ENCODE peak calls at places on chromosomes 4 and X, in ten cellular contexts. O is kidney epithelial cell, N is fibroblast of pulmonary artery, I is dorsolateral prefrontal cortex, B is AG09319, W is HFFc6, Y is mesothelial cell of epicardium, Q is OCI-LY7, J is type B pancreatic cell, K is left ventricle myocardium inferior. X is an unnamed sample.

GRCh38 chr4:84956014-84956413 is 10.5 kb downstream of the WDFY3 start:
- DNase-seq in O (no peak), N (no peak), I (no peak), B (no peak), W (no peak), Y (no peak), Q (no peak), J (no peak), K (no peak), X (no peak)

GRCh38 chr4:6257243-6258025 is 12.2 kb upstream of the WFS1 start:
- DNase-seq in O (no peak), N (no peak), I (no peak), B (no peak), W (no peak), Y (no peak), Q (no peak), J (no peak), K (no peak), X (no peak)

GRCh38 chr4:1559896-1560650 is 124.0 kb downstream of the FAM53A start:
- DNase-seq in O (no peak), N (no peak), I (no peak), B (no peak), W (no peak), Y (no peak), Q (no peak), J (no peak), K (no peak), X (no peak)

GRCh38 chrX:101482296-101482695 is 3.0 kb upstream of the ARMCX4 start:
- DNase-seq in O (no peak), N (peak), I (no peak), B (no peak), W (no peak), Y (no peak), Q (no peak), J (no peak), K (no peak), X (no peak)

GRCh38 chr4:27760176-27760575 is 899.5 kb downstream of the STIM2 start:
- DNase-seq in O (no peak), N (no peak), I (no peak), B (no peak), W (no peak), Y (no peak), Q (no peak), J (no peak), K (no peak), X (no peak)

GRCh38 chrX:121570072-121570841 is 522.8 kb downstream of the GLUD2 start:
- DNase-seq in O (no peak), N (peak), I (no peak), B (no peak), W (no peak), Y (no peak), Q (no peak), J (no peak), K (no peak), X (no peak)

GRCh38 chr4:3148926-3149325 is 74.4 kb downstream of the HTT start:
- DNase-seq in O (no peak), N (no peak), I (no peak), B (no peak), W (no peak), Y (no peak), Q (no peak), J (no peak), K (no peak), X (no peak)

GRCh38 chrX:29419774-29420553 is 795.4 kb upstream of the MAGEB2 start:
- DNase-seq in O (no peak), N (peak), I (no peak), B (no peak), W (no peak), Y (no peak), Q (no peak), J (no peak), K (no peak), X (no peak)

GRCh38 chr4:1683371-1683902 is 676 bp downstream of the FAM53A start:
- DNase-seq in O (peak), N (peak), I (no peak), B (peak), W (peak), Y (peak), Q (no peak), J (peak), K (no peak), X (no peak)

GRCh38 chr4:158895797-158896442 is 127.1 kb downstream of the FNIP2 start:
- DNase-seq in O (no peak), N (peak), I (no peak), B (no peak), W (peak), Y (no peak), Q (peak), J (no peak), K (no peak), X (no peak)

GRCh38 chrX:115988825-115989224 is 181.7 kb upstream of the AGTR2 start:
- DNase-seq in O (no peak), N (no peak), I (no peak), B (no peak), W (no peak), Y (no peak), Q (no peak), J (no peak), K (no peak), X (no peak)

GRCh38 chr4:182318256-182318655 is 75.1 kb downstream of the TENM3 start:
- DNase-seq in O (no peak), N (peak), I (no peak), B (no peak), W (no peak), Y (no peak), Q (no peak), J (no peak), K (no peak), X (no peak)

GRCh38 chr4:88446124-88446523 is 10.8 kb upstream of the HERC5 start:
- DNase-seq in O (no peak), N (peak), I (no peak), B (no peak), W (peak), Y (no peak), Q (no peak), J (no peak), K (no peak), X (no peak)

GRCh38 chr4:132227349-132228165 is 921.5 kb upstream of the PCDH10 start:
- DNase-seq in O (no peak), N (peak), I (no peak), B (no peak), W (no peak), Y (peak), Q (no peak), J (no peak), K (no peak), X (no peak)

GRCh38 chrX:67544281-67544680 is 460 bp downstream of the AR start:
- DNase-seq in O (no peak), N (peak), I (no peak), B (no peak), W (no peak), Y (no peak), Q (no peak), J (no peak), K (peak), X (no peak)

GRCh38 chr4:116358633-116359222 is 726.6 kb downstream of the TRAM1L1 start:
- DNase-seq in O (peak), N (peak), I (no peak), B (peak), W (peak), Y (no peak), Q (peak), J (no peak), K (no peak), X (peak)

GRCh38 chr4:1472148-1472797 is 66.0 kb upstream of the NKX1-1 start:
- DNase-seq in O (no peak), N (no peak), I (no peak), B (no peak), W (no peak), Y (peak), Q (no peak), J (peak), K (no peak), X (no peak)

GRCh38 chr4:38455092-38455855 is 208.7 kb upstream of the KLF3 start:
- DNase-seq in O (no peak), N (no peak), I (no peak), B (no peak), W (no peak), Y (no peak), Q (no peak), J (no peak), K (no peak), X (peak)

GRCh38 chr4:98626350-98626749 is 32.1 kb downstream of the TSPAN5 start:
- DNase-seq in O (peak), N (peak), I (no peak), B (peak), W (peak), Y (no peak), Q (no peak), J (no peak), K (peak), X (no peak)

GRCh38 chr4:150080335-150080734 is 2.1 kb downstream of the DCLK2 start:
- DNase-seq in O (no peak), N (no peak), I (no peak), B (no peak), W (no peak), Y (no peak), Q (no peak), J (no peak), K (no peak), X (no peak)

GRCh38 chr4:93147524-93148212 is 680.9 kb upstream of the ATOH1 start:
- DNase-seq in O (no peak), N (no peak), I (no peak), B (no peak), W (no peak), Y (no peak), Q (no peak), J (no peak), K (no peak), X (no peak)

GRCh38 chrX:153739754-153740486 is 15.3 kb downstream of the ABCD1 start:
- DNase-seq in O (no peak), N (no peak), I (no peak), B (no peak), W (no peak), Y (no peak), Q (no peak), J (no peak), K (no peak), X (no peak)

GRCh38 chr4:174316954-174317353 is 33.2 kb downstream of the CEP44 start:
- DNase-seq in O (no peak), N (peak), I (no peak), B (no peak), W (no peak), Y (no peak), Q (no peak), J (no peak), K (no peak), X (no peak)

GRCh38 chrX:118058924-118059323 is 57.7 kb downstream of the KLHL13 start:
- DNase-seq in O (no peak), N (no peak), I (no peak), B (no peak), W (no peak), Y (no peak), Q (no peak), J (no peak), K (no peak), X (no peak)

GRCh38 chrX:3143043-3143799 is 102.0 kb downstream of the ARSF start:
- DNase-seq in O (no peak), N (no peak), I (no peak), B (no peak), W (no peak), Y (no peak), Q (peak), J (no peak), K (no peak), X (no peak)

GRCh38 chr4:7658297-7659204 is 223.8 kb upstream of the PSAPL1 start:
- DNase-seq in O (no peak), N (no peak), I (no peak), B (no peak), W (peak), Y (no peak), Q (no peak), J (no peak), K (no peak), X (no peak)

GRCh38 chrX:153939573-153939972 is 4.7 kb upstream of the NAA10 start:
- DNase-seq in O (no peak), N (no peak), I (no peak), B (no peak), W (no peak), Y (no peak), Q (no peak), J (no peak), K (no peak), X (no peak)

GRCh38 chr4:126954537-126955291 is 678.0 kb upstream of the INTU start:
- DNase-seq in O (no peak), N (no peak), I (no peak), B (no peak), W (no peak), Y (no peak), Q (no peak), J (no peak), K (no peak), X (no peak)

GRCh38 chrX:50456712-50457484 is 13.7 kb downstream of the DGKK start:
- DNase-seq in O (no peak), N (no peak), I (no peak), B (no peak), W (no peak), Y (no peak), Q (no peak), J (no peak), K (no peak), X (no peak)

GRCh38 chr4:41067369-41067768 is 147.0 kb downstream of the APBB2 start:
- DNase-seq in O (no peak), N (peak), I (no peak), B (no peak), W (no peak), Y (no peak), Q (no peak), J (no peak), K (no peak), X (no peak)

GRCh38 chr4:13243152-13243551 is 241.0 kb downstream of the RAB28 start:
- DNase-seq in O (no peak), N (no peak), I (no peak), B (no peak), W (no peak), Y (no peak), Q (no peak), J (no peak), K (no peak), X (no peak)

GRCh38 chr4:13244342-13244905 is 239.7 kb downstream of the RAB28 start:
- DNase-seq in O (no peak), N (peak), I (no peak), B (no peak), W (no peak), Y (no peak), Q (no peak), J (no peak), K (no peak), X (no peak)

GRCh38 chr4:13246107-13246506 is 238.0 kb downstream of the RAB28 start:
- DNase-seq in O (no peak), N (no peak), I (no peak), B (no peak), W (no peak), Y (no peak), Q (no peak), J (no peak), K (no peak), X (no peak)

DNA sequence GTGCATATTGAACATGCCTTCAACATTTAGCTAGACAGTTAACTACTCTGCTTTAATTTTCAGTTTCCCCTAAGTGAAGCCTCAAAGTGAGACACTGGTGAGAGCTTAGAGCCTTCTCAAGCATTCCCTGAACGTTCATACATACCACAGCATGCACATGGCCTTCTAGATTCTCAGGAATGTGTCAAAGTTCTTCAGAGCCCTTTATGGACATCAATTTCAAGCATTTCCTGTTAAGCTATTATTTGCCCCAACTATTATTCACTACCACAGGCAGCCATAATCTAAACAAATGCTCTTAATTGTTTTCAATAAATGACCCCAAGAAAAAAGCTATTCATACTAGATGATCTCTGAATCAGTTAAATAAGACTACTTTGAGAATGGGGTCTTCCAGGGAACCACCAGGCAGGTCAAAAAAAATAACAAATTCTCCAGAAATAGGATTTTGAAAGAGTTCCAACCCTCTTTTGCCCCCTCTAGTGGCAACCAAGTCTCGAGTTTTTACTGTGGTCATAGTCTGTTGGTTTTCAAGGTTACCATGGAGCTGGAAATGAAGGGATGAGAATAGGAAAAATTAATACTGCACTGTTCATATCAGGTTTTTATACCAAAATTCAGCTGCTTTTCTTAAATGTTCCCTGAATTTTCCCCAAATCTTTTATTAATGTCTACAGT is 235.4 kb downstream of the RAB28 start:
- DNase-seq in O (no peak), N (peak), I (no peak), B (no peak), W (peak), Y (no peak), Q (no peak), J (no peak), K (no peak), X (no peak)
- TF ChIP-seq CTCF in O (peak), N (peak), I (no peak), B (no peak), W (peak), Y (peak), Q (peak), J (peak), K (peak), X (no peak)

DNA sequence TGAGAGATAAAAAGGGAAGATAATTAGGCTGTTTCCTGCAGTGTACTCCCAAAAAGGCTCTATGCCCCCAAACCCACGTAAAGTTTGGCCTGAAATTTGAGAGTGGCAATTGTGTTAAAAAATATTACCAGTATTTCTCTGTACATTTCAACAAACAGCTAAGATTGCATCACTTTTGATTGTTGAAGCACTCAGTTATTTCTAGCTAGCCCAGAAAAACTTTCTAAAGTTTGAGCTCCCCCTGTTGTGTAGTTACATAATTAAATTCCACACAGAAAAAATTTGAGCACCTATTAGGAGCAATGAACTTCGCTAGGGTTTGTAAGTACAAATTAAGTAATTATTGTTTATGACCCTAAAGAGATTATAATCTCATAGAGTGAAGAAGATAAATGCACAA is 109.4 kb downstream of the DLG3 start:
- DNase-seq in O (no peak), N (peak), I (no peak), B (no peak), W (peak), Y (no peak), Q (no peak), J (no peak), K (no peak), X (no peak)
- TF ChIP-seq CTCF in O (peak), N (peak), I (no peak), B (peak), W (peak), Y (no peak), Q (peak), J (no peak), K (peak), X (no peak)

GRCh38 chr4:42366959-42367358 is 30.3 kb upstream of the SHISA3 start:
- DNase-seq in O (no peak), N (no peak), I (no peak), B (no peak), W (no peak), Y (no peak), Q (no peak), J (no peak), K (no peak), X (no peak)

GRCh38 chr4:42369489-42369888 is 27.8 kb upstream of the SHISA3 start:
- DNase-seq in O (no peak), N (no peak), I (no peak), B (no peak), W (no peak), Y (no peak), Q (no peak), J (no peak), K (no peak), X (no peak)

GRCh38 chr4:42371306-42372063 is 25.8 kb upstream of the SHISA3 start:
- DNase-seq in O (peak), N (peak), I (no peak), B (peak), W (no peak), Y (no peak), Q (peak), J (no peak), K (no peak), X (peak)
- TF ChIP-seq CTCF in O (peak), N (peak), I (peak), B (peak), W (peak), Y (peak), Q (peak), J (peak), K (peak), X (peak)

GRCh38 chr4:42642136-42642797 is 14.6 kb downstream of the ATP8A1 start:
- DNase-seq in O (no peak), N (no peak), I (no peak), B (no peak), W (no peak), Y (no peak), Q (no peak), J (no peak), K (no peak), X (no peak)
- TF ChIP-seq CTCF in O (no peak), N (no peak), I (no peak), B (no peak), W (no peak), Y (no peak), Q (no peak), J (no peak), K (no peak), X (no peak)

GRCh38 chr4:176376032-176376614 is 56.4 kb downstream of the SPCS3 start:
- DNase-seq in O (no peak), N (peak), I (no peak), B (no peak), W (peak), Y (no peak), Q (peak), J (no peak), K (no peak), X (peak)
- TF ChIP-seq CTCF in O (peak), N (peak), I (peak), B (peak), W (peak), Y (peak), Q (peak), J (peak), K (peak), X (peak)

GRCh38 chr4:183599284-183599683 is 59.7 kb downstream of the RWDD4 start:
- DNase-seq in O (no peak), N (no peak), I (no peak), B (no peak), W (no peak), Y (no peak), Q (no peak), J (no peak), K (no peak), X (no peak)

GRCh38 chr4:183601381-183601780 is 57.6 kb downstream of the RWDD4 start:
- DNase-seq in O (no peak), N (no peak), I (no peak), B (no peak), W (no peak), Y (no peak), Q (no peak), J (no peak), K (no peak), X (no peak)

GRCh38 chr4:183602444-183603102 is 56.4 kb downstream of the RWDD4 start:
- DNase-seq in O (no peak), N (peak), I (no peak), B (no peak), W (no peak), Y (no peak), Q (no peak), J (no peak), K (no peak), X (no peak)

GRCh38 chr4:183599690-183600089 is 59.3 kb downstream of the RWDD4 start:
- DNase-seq in O (no peak), N (no peak), I (no peak), B (no peak), W (peak), Y (no peak), Q (peak), J (no peak), K (no peak), X (no peak)

DNA sequence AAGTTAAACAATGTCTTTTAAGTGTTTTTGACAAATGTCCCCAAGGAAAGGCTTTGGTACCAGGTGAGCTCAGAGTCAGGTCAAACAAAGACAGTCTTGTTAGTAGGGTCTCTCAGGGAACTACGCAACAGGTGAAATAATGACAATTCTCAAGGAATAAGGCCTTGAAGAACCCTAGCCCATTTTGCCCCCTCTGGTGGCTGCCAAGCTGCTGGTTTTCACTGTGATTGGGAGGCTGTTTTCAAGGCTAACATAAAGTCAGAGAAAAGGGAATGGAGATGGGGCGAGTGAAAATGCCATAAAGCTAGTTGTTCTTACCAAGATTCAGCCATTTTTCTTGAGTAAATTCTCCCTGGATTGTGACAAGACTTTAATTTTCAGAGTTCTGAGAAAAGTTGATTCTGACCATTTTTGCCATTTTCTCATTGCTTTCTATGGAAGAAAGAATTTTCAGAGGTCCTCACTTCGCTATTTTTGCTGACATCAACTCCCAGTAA is 58.7 kb downstream of the RWDD4 start:
- DNase-seq in O (no peak), N (peak), I (no peak), B (no peak), W (no peak), Y (no peak), Q (peak), J (no peak), K (no peak), X (no peak)
- TF ChIP-seq CTCF in O (peak), N (peak), I (no peak), B (peak), W (peak), Y (no peak), Q (peak), J (peak), K (peak), X (no peak)